ENCODE peak calls at places on chromosomes 12 and 14, in eight cellular contexts. L is stomach, G is neural progenitor cell, K is endodermal cell, V is left ventricle myocardium inferior, B is A673, Y is astrocyte, P is tibial artery. N is an unnamed sample.

GRCh38 chr14:59507063-59507751 is 22.9 kb downstream of the JKAMP start:
- DNase-seq in L (peak; percentile 49), G (peak; percentile 79), K (peak; percentile 97), V (peak; percentile 24), B (peak; percentile 80), Y (peak; percentile 10), P (peak; percentile 42), N (no peak)

GRCh38 chr14:76962303-76962660 is 66.2 kb downstream of the IRF2BPL start:
- DNase-seq in L (no peak), G (no peak), K (no peak), V (no peak), B (peak; percentile 51), Y (no peak), P (no peak), N (no peak)

GRCh38 chr14:35818346-35819115 is 7.6 kb upstream of the BRMS1L start:
- DNase-seq in L (no peak), G (peak; percentile 50), K (no peak), V (no peak), B (peak; percentile 77), Y (peak; percentile 14), P (no peak), N (peak; percentile 80)

GRCh38 chr14:54353266-54353665 is 43.5 kb upstream of the CDKN3 start:
- DNase-seq in L (no peak), G (no peak), K (no peak), V (no peak), B (no peak), Y (no peak), P (no peak), N (no peak)

GRCh38 chr12:26188132-26188531 is 7.2 kb upstream of the SSPN start:
- DNase-seq in L (no peak), G (no peak), K (no peak), V (no peak), B (no peak), Y (peak; percentile 86), P (no peak), N (no peak)

GRCh38 chr14:105324080-105324778 is 9.7 kb downstream of the PACS2 start:
- DNase-seq in L (no peak), G (peak; percentile 55), K (peak; percentile 49), V (peak; percentile 68), B (no peak), Y (no peak), P (no peak), N (no peak)

GRCh38 chr14:64891839-64892375 is 12.2 kb upstream of the SPTB start:
- DNase-seq in L (no peak), G (peak; percentile 82), K (peak; percentile 55), V (no peak), B (peak; percentile 72), Y (peak; percentile 44), P (no peak), N (no peak)

GRCh38 chr12:31506907-31507306 is 84.0 kb downstream of the DENND5B start:
- DNase-seq in L (no peak), G (peak; percentile 23), K (peak; percentile 67), V (no peak), B (no peak), Y (peak; percentile 89), P (no peak), N (no peak)

GRCh38 chr12:95143784-95144205 is 70.4 kb upstream of the NR2C1 start:
- DNase-seq in L (no peak), G (no peak), K (peak; percentile 68), V (no peak), B (peak; percentile 41), Y (peak; percentile 27), P (no peak), N (no peak)

GRCh38 chr12:94875525-94875924 is 128.0 kb downstream of the NDUFA12 start:
- DNase-seq in L (no peak), G (peak; percentile 55), K (peak; percentile 74), V (no peak), B (no peak), Y (no peak), P (no peak), N (peak; percentile 15)

GRCh38 chr14:50790568-50790967 is 40.4 kb downstream of the NIN start:
- DNase-seq in L (no peak), G (no peak), K (no peak), V (no peak), B (no peak), Y (peak; percentile 64), P (no peak), N (no peak)

GRCh38 chr14:75499084-75499875 is 23.0 kb upstream of the BATF start:
- DNase-seq in L (no peak), G (no peak), K (no peak), V (no peak), B (no peak), Y (no peak), P (no peak), N (no peak)

GRCh38 chr14:76473381-76474263 is 97.7 kb downstream of the ESRRB start:
- DNase-seq in L (no peak), G (peak; percentile 65), K (peak; percentile 73), V (peak; percentile 49), B (peak; percentile 15), Y (peak; percentile 6), P (no peak), N (no peak)

GRCh38 chr12:121767525-121768016 is 25.9 kb downstream of the RHOF start:
- DNase-seq in L (no peak), G (no peak), K (no peak), V (peak; percentile 62), B (no peak), Y (peak; percentile 83), P (peak; percentile 40), N (no peak)

GRCh38 chr12:91133871-91134270 is 22.6 kb upstream of the LUM start:
- DNase-seq in L (no peak), G (no peak), K (no peak), V (no peak), B (no peak), Y (peak; percentile 87), P (no peak), N (no peak)

GRCh38 chr12:40953076-40953475 is 235.0 kb upstream of the PDZRN4 start:
- DNase-seq in L (no peak), G (no peak), K (no peak), V (no peak), B (no peak), Y (peak; percentile 87), P (no peak), N (no peak)

GRCh38 chr12:55929306-55929791 is 1.6 kb upstream of the DGKA start:
- DNase-seq in L (peak; percentile 52), G (no peak), K (no peak), V (no peak), B (no peak), Y (no peak), P (no peak), N (peak; percentile 90)

GRCh38 chr12:92987362-92987761 is 58.3 kb upstream of the EEA1 start:
- DNase-seq in L (no peak), G (peak; percentile 74), K (no peak), V (no peak), B (peak; percentile 90), Y (peak; percentile 53), P (no peak), N (peak; percentile 64)

GRCh38 chr12:30278401-30278800 is 417.3 kb downstream of the IPO8 start:
- DNase-seq in L (no peak), G (no peak), K (no peak), V (no peak), B (no peak), Y (no peak), P (no peak), N (no peak)

GRCh38 chr14:73878436-73878835 is 8.2 kb upstream of the ZNF410 start:
- DNase-seq in L (no peak), G (no peak), K (no peak), V (no peak), B (no peak), Y (peak; percentile 39), P (no peak), N (no peak)

GRCh38 chr14:103607039-103607668 is 21.9 kb upstream of the KLC1 start:
- DNase-seq in L (peak; percentile 52), G (peak; percentile 64), K (peak; percentile 65), V (peak; percentile 80), B (peak; percentile 97), Y (peak; percentile 92), P (peak; percentile 83), N (peak; percentile 71)

GRCh38 chr12:109739747-109740693 is 26.4 kb downstream of the FAM222A start:
- DNase-seq in L (peak; percentile 40), G (peak; percentile 80), K (peak; percentile 94), V (peak; percentile 4), B (peak; percentile 38), Y (no peak), P (peak; percentile 10), N (peak; percentile 13)
- TF ChIP-seq CTCF in L (no peak), G (peak; percentile 77), K (peak; percentile 85), V (peak; percentile 25), B (peak; percentile 55), Y (no peak), P (no peak), N (no peak)

DNA sequence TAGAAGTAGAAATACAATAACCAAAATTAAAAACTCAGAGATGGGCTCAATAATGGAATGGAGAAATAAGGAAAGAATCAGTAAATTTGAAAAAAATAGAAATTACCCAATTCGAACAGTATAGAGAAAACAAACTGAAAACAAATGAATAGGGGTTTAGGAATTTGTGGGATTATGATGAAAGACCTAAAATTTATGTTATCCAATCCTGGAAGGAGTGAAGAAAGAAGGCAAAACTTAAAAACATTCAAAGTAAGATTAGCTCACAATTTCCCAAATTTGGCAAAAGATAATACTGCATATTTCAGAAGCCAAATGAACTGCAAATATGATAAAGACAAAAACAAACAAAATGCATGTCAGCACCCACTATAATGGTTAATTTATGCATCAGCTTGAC is 177.1 kb downstream of the CCDC91 start:
- DNase-seq in L (no peak), G (no peak), K (no peak), V (no peak), B (no peak), Y (no peak), P (no peak), N (no peak)
- H3K9me3 ChIP-seq in L (peaks cover 44% of the 10 kb centered on the region), G (peaks cover 10% of the 10 kb centered on the region), K (peaks cover 52% of the 10 kb centered on the region), V (peaks cover 46% of the 10 kb centered on the region), B (peaks cover 47% of the 10 kb centered on the region), Y (peaks cover 13% of the 10 kb centered on the region), P (peaks cover 20% of the 10 kb centered on the region), N (peaks cover 39% of the 10 kb centered on the region)

GRCh38 chr12:118355838-118356237 is 16.9 kb downstream of the TAOK3 start:
- DNase-seq in L (no peak), G (no peak), K (no peak), V (no peak), B (no peak), Y (no peak), P (no peak), N (no peak)
- H3K4me3 ChIP-seq in L (no peak overlapping the region), G (no peak overlapping the region), K (no peak overlapping the region), V (no peak overlapping the region), B (no peak overlapping the region), Y (no peak overlapping the region), P (no peak overlapping the region), N (peak overlapping the region; percentile 1)

GRCh38 chr14:23361320-23361719 is 3.7 kb downstream of the EFS start:
- DNase-seq in L (no peak), G (no peak), K (peak; percentile 8), V (no peak), B (no peak), Y (peak; percentile 43), P (peak; percentile 53), N (no peak)

GRCh38 chr14:23361763-23362162 is 3.2 kb downstream of the EFS start:
- DNase-seq in L (no peak), G (no peak), K (no peak), V (no peak), B (no peak), Y (no peak), P (no peak), N (no peak)

GRCh38 chr14:23360496-23360895 is 4.5 kb downstream of the EFS start:
- DNase-seq in L (no peak), G (peak; percentile 43), K (peak; percentile 78), V (no peak), B (no peak), Y (no peak), P (no peak), N (no peak)

GRCh38 chr14:23364164-23364571 is 804 bp downstream of the EFS start:
- DNase-seq in L (no peak), G (no peak), K (peak; percentile 76), V (no peak), B (peak; percentile 35), Y (peak; percentile 4), P (peak; percentile 78), N (no peak)

GRCh38 chr14:23362200-23362599 is 2.8 kb downstream of the EFS start:
- DNase-seq in L (no peak), G (no peak), K (peak; percentile 43), V (no peak), B (no peak), Y (peak; percentile 22), P (no peak), N (no peak)
- TF ChIP-seq CTCF in L (no peak), G (peak; percentile 25), K (peak; percentile 70), V (peak; percentile 15), B (peak; percentile 23), Y (peak; percentile 24), P (no peak), N (no peak)

N was measured in mucosa of descending colon.